ENCODE peak calls at places on chromosomes 11 and 22, in four cellular contexts. I is small intestine, E is AG10803, K is AG09309. A is an unnamed sample.

GRCh38 chr11:72807021-72807693 is 7.1 kb upstream of the ATG16L2 start:
- DNase-seq in I (no peak), E (peak; percentile 73), K (no peak), A (no peak)

GRCh38 chr11:1486054-1486825 is at the start of gene MOB2:
- DNase-seq in I (peak; percentile 52), K (no peak), E (no peak), A (no peak)

GRCh38 chr22:17110791-17111550 is 10.2 kb downstream of the TMEM121B start:
- DNase-seq in E (no peak), I (no peak), K (no peak), A (no peak)

GRCh38 chr11:92738281-92738680 is 231.2 kb upstream of the MTNR1B start:
- DNase-seq in K (no peak), E (peak; percentile 36), I (no peak), A (no peak)

GRCh38 chr11:1218788-1219445 is 3.9 kb upstream of the MUC5B start:
- DNase-seq in I (no peak), K (no peak), E (no peak), A (no peak)

GRCh38 chr22:42069801-42070516 is 653 bp downstream of the NAGA start:
- DNase-seq in K (no peak), I (no peak), E (no peak), A (no peak)

GRCh38 chr11:93775289-93775688 is 8.8 kb upstream of the MED17 start:
- DNase-seq in E (no peak), I (no peak), K (no peak), A (no peak)

GRCh38 chr22:50045211-50046018 is 12.7 kb downstream of the TTLL8 start:
- DNase-seq in K (no peak), E (no peak), I (no peak), A (no peak)

GRCh38 chr22:35643991-35644390 is 4.3 kb upstream of the APOL6 start:
- DNase-seq in E (no peak), I (no peak), K (no peak), A (no peak)

GRCh38 chr11:114080219-114080618 is 20.7 kb downstream of the ZBTB16 start:
- DNase-seq in I (peak; percentile 52), E (no peak), K (no peak), A (no peak)

GRCh38 chr22:30023099-30023498 is 57.2 kb upstream of the HORMAD2 start:
- DNase-seq in E (no peak), K (no peak), I (no peak), A (no peak)

GRCh38 chr22:30017824-30018223 is 62.4 kb upstream of the HORMAD2 start:
- DNase-seq in I (no peak), E (no peak), K (no peak), A (no peak)

GRCh38 chr22:30021881-30022619 is 58.2 kb upstream of the HORMAD2 start:
- DNase-seq in K (no peak), I (no peak), E (no peak), A (no peak)

GRCh38 chr22:30021338-30021737 is 58.9 kb upstream of the HORMAD2 start:
- DNase-seq in I (no peak), E (no peak), K (no peak), A (no peak)

GRCh38 chr22:30020511-30020910 is 59.8 kb upstream of the HORMAD2 start:
- DNase-seq in K (no peak), E (no peak), I (no peak), A (no peak)
- H3K4me3 ChIP-seq in K (no peak overlapping the region), E (no peak overlapping the region), I (no peak overlapping the region), A (no peak overlapping the region)

GRCh38 chr11:62431171-62431895 is 12.5 kb downstream of the SCGB1A1 start:
- DNase-seq in I (no peak), K (peak; percentile 87), E (peak; percentile 90), A (no peak)

GRCh38 chr11:62435741-62436485 is 17.1 kb downstream of the SCGB1A1 start:
- DNase-seq in K (no peak), I (no peak), E (no peak), A (no peak)

GRCh38 chr11:62433553-62434301 is 14.9 kb downstream of the SCGB1A1 start:
- DNase-seq in K (no peak), E (no peak), I (no peak), A (no peak)

GRCh38 chr11:62432695-62433094 is 13.9 kb downstream of the SCGB1A1 start:
- DNase-seq in K (no peak), I (peak; percentile 77), E (no peak), A (peak; percentile 71)

DNA sequence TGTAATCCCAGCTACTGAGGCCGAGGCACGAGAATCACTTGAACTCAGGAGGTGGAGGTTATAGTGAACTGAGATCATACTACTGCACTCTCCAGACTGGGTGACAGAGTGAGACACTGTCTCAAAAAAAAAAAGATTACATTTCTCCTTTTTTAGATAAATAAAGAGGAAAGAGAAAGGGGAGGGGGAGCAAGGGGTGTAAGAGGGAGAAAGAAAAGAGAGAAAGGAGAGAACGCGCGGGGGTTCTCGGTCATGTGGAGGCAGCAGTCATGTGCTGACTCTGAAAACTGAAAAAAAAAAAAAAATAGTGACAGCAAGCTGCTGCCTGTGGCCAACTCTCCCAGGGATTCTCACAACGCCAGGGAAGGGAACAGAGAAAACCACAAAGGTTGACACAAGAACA is 14.3 kb downstream of the SCGB1A1 start:
- DNase-seq in E (no peak), K (no peak), I (no peak), A (no peak)
- H3K4me3 ChIP-seq in E (no peak overlapping the region), K (no peak overlapping the region), I (no peak overlapping the region), A (no peak overlapping the region)

GRCh38 chr11:45922425-45923082 is at the start of gene LARGE2:
- DNase-seq in E (no peak), K (no peak), I (no peak), A (no peak)
- H3K4me3 ChIP-seq in E (no peak within 1 kb of the TSS), K (no peak within 1 kb of the TSS), I (peak within 1 kb of the TSS; percentile 41), A (peak within 1 kb of the TSS; percentile 35)

GRCh38 chr11:6319879-6320410 is 356 bp downstream of the CAVIN3 start:
- DNase-seq in K (peak; percentile 83), I (peak; percentile 59), E (peak; percentile 96), A (no peak)

GRCh38 chr11:6321961-6322362 is 1.7 kb upstream of the CAVIN3 start:
- DNase-seq in I (no peak), K (no peak), E (peak; percentile 55), A (no peak)

GRCh38 chr11:6319001-6319878 is 1.1 kb downstream of the CAVIN3 start:
- DNase-seq in E (peak; percentile 48), I (no peak), K (no peak), A (no peak)

GRCh38 chr11:6321356-6321755 is 1.1 kb upstream of the CAVIN3 start:
- DNase-seq in I (no peak), K (no peak), E (no peak), A (no peak)

DNA sequence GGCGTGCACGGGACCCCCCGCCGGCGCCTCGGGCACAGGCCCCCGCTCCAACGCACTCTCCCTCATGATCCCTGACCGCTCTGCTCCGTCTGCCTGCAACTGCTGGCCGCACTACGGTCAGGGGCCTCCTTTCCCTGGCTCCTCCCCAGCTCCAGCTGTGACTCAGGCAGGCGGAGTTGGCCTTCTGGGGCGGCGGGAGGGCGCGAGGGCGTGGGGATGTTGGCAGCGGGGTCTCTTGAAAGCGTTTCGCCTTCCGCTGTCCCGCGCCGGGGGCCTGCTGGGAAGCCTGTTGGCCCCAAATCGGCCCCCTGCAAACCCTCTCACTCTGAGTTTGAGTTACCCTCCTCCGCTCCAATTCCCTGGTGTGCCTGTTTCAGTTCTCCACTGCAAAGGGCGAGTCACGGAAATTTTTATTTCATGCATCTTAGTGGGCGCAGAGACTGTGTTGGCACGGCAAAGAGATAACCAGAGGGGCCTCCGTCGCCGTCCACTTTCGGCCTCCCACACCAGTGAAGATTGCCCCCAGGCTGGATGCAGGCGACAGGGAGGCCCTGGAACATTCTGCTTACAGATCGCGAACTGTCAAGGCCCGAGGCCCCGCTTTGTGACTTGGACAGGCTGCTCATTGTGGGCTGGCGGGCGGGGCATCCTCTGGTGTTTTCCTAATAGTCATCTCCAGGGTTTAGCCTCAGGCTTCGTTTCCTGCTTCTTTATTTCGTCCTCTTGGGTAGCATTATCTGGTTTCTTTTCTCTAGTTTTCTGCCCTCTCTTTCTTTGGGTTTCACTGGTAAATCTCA is at the start of gene CAVIN3:
- DNase-seq in I (peak; percentile 29), K (no peak), E (peak; percentile 83), A (no peak)
- H3K4me3 ChIP-seq in I (peak within 1 kb of the TSS; percentile 3), K (peak within 1 kb of the TSS; percentile 75), E (peak within 1 kb of the TSS; percentile 87), A (peak within 1 kb of the TSS; percentile 66)

DNA sequence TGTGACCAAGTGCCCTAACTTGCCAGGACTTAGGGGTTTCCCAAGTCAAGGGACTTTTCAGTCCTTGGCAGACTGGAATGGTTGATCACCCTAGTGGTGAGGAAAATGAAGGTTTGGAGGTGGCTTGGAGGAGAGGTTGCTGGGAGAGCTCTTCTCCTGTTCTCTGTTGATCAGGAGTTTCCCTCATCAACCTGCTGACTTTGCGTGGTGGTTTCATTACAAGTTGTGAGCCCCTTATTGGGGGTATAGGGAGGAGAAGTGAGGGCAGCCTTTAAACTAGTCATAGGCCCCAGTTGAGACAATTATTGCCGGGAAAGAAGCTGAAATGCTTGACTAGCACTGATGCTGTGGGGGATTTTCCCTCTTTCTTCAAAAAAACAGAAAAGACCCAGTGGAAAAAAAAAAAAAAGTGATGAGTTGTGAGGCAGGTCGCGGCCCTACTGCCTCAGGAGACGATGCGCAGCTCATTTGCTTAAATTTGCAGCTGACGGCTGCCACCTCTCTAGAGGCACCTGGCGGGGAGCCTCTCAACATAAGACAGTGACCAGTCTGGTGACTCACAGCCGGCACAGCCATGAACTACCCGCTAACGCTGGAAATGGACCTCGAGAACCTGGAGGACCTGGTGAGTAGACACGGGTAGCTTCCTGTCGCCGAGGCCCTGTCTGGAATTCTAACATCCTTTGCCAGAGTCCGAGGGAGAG is at the start of gene CXCR5:
- DNase-seq in K (no peak), I (no peak), E (no peak), A (no peak)
- H3K4me3 ChIP-seq in K (no peak within 1 kb of the TSS), I (no peak within 1 kb of the TSS), E (no peak within 1 kb of the TSS), A (no peak within 1 kb of the TSS)

DNA sequence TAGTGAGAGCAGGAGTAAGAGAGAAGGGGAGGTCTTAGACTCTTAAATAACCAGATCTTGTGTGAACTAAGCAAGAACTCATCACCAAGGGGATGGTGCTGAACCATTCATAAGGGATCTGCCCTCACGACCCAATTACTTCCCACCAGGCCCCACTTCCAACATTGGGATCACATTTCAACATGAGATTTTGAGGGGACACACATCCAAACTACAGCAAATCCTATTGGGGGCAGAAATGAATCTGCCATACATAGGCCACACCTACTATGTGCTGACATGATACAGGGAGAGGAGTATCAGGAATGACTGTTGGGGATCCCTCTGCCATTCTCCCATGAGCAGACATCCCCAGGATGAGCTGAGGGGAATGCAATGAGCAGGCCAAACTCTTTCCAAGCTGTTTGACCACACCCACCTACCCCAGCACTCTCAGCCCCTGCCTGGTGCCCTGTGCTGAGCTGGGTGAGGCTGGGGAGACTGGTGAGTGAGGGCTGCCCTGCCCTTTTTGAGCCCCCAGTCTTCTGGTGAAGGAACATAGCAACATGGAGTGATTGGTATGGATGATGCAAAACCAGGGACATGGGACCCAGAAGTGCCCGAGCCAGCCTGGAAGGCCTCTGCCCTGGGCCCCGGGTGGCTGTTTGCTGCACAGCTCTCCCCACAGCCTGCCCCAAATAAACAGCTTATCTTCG is 1.2 kb upstream of the GTSE1 start:
- DNase-seq in I (peak; percentile 22), K (no peak), E (no peak), A (no peak)
- H3K4me3 ChIP-seq in I (peak overlapping the region; percentile 53), K (no peak overlapping the region), E (peak overlapping the region; percentile 69), A (peak overlapping the region; percentile 79)

A was measured in epithelial cell of proximal tubule.